ENCODE peak calls at places on chromosomes 3 and 15, in six cellular contexts. V is GM12891; D is T-helper 2 cell; E is HTR-8/SVneo; B is stimulated activated CD4-positive, alpha-beta T cell treated with anti-CD3 and anti-CD28 coated beads, TNF-alpha, amount 100 ng/mL, for 4 hours; A is left colon. I is an unnamed sample.

GRCh38 chr15:34154725-34155204 is 52.9 kb downstream of the PGBD4 start:
- DNase-seq in V (no peak), D (peak), E (no peak), B (no peak), A (no peak), I (no peak)

GRCh38 chr15:81317642-81318017 is 6.3 kb downstream of the STARD5 start:
- DNase-seq in V (no peak), D (no peak), E (no peak), B (no peak), A (no peak), I (no peak)

GRCh38 chr3:136193273-136194043 is 2.7 kb downstream of the MSL2 start:
- DNase-seq in V (no peak), D (peak), E (no peak), B (no peak), A (no peak), I (no peak)

GRCh38 chr3:151037746-151038145 is 47.7 kb upstream of the MED12L start:
- DNase-seq in V (no peak), D (no peak), E (peak), B (no peak), A (peak), I (no peak)

GRCh38 chr3:9467451-9467850 is 70.0 kb downstream of the SETD5 start:
- DNase-seq in V (no peak), D (peak), E (no peak), B (no peak), A (no peak), I (no peak)

GRCh38 chr3:29072626-29073025 is 208.2 kb upstream of the RBMS3 start:
- DNase-seq in V (no peak), D (no peak), E (no peak), B (no peak), A (no peak), I (no peak)

GRCh38 chr3:143608966-143609365 is 239.3 kb downstream of the SLC9A9 start:
- DNase-seq in V (no peak), D (no peak), E (no peak), B (no peak), A (no peak), I (no peak)

GRCh38 chr3:51862886-51863285 is 1.5 kb downstream of the IQCF2 start:
- DNase-seq in V (no peak), D (no peak), E (no peak), B (no peak), A (no peak), I (no peak)

GRCh38 chr3:132083583-132084372 is 49.0 kb upstream of the CPNE4 start:
- DNase-seq in V (no peak), D (no peak), E (no peak), B (no peak), A (no peak), I (no peak)

GRCh38 chr15:69082041-69082502 is 67.6 kb downstream of the NOX5 start:
- DNase-seq in V (no peak), D (no peak), E (no peak), B (no peak), A (no peak), I (no peak)

GRCh38 chr15:92454525-92455105 is 60.9 kb downstream of the ST8SIA2 start:
- DNase-seq in V (no peak), D (no peak), E (no peak), B (no peak), A (no peak), I (no peak)

GRCh38 chr3:70606018-70606417 is 293.6 kb upstream of the MDFIC2 start:
- DNase-seq in V (no peak), D (peak), E (no peak), B (no peak), A (no peak), I (no peak)

GRCh38 chr3:51705276-51706020 is 1.4 kb upstream of the GRM2 start:
- DNase-seq in V (no peak), D (no peak), E (no peak), B (no peak), A (no peak), I (peak)

GRCh38 chr3:87614998-87615397 is 338.6 kb upstream of the POU1F1 start:
- DNase-seq in V (no peak), D (no peak), E (no peak), B (no peak), A (no peak), I (no peak)

GRCh38 chr3:165837801-165838200 is 578 bp upstream of the BCHE start:
- DNase-seq in V (no peak), D (no peak), E (no peak), B (no peak), A (no peak), I (no peak)

GRCh38 chr3:103684956-103685355 is 1250.1 kb downstream of the ZPLD1 start:
- DNase-seq in V (no peak), D (no peak), E (no peak), B (no peak), A (no peak), I (no peak)

GRCh38 chr3:10964537-10965167 is 27.9 kb upstream of the SLC6A1 start:
- DNase-seq in V (no peak), D (peak), E (peak), B (no peak), A (peak), I (no peak)

GRCh38 chr3:130662407-130663028 is 84.1 kb downstream of the PIK3R4 start:
- DNase-seq in V (no peak), D (no peak), E (no peak), B (no peak), A (no peak), I (no peak)

GRCh38 chr3:70856414-70857162 is 544.1 kb upstream of the MDFIC2 start:
- DNase-seq in V (no peak), D (peak), E (peak), B (no peak), A (no peak), I (no peak)

GRCh38 chr15:50304856-50305255 is 39.3 kb upstream of the HDC start:
- DNase-seq in V (no peak), D (no peak), E (no peak), B (no peak), A (no peak), I (no peak)

GRCh38 chr3:170692720-170693119 is 106.8 kb upstream of the SLC7A14 start:
- DNase-seq in V (no peak), D (peak), E (no peak), B (no peak), A (no peak), I (no peak)

GRCh38 chr15:25242957-25243799 is 195.6 kb downstream of the UBE3A start:
- DNase-seq in V (no peak), D (no peak), E (no peak), B (no peak), A (no peak), I (peak)

GRCh38 chr3:121718205-121718846 is 31.2 kb downstream of the GOLGB1 start:
- DNase-seq in V (no peak), D (peak), E (no peak), B (no peak), A (no peak), I (no peak)

GRCh38 chr3:30612422-30613134 is 6.2 kb downstream of the TGFBR2 start:
- DNase-seq in V (no peak), D (peak), E (no peak), B (no peak), A (no peak), I (no peak)

GRCh38 chr15:91515188-91515754 is 338.2 kb upstream of the SLCO3A1 start:
- DNase-seq in V (no peak), D (no peak), E (no peak), B (no peak), A (no peak), I (no peak)

GRCh38 chr15:73988075-73988969 is 3.8 kb downstream of the STOML1 start:
- DNase-seq in V (no peak), D (no peak), E (no peak), B (no peak), A (no peak), I (no peak)

GRCh38 chr3:166531730-166532129 is 694.5 kb upstream of the BCHE start:
- DNase-seq in V (no peak), D (no peak), E (no peak), B (no peak), A (no peak), I (no peak)

GRCh38 chr15:63238796-63239195 is 38.6 kb upstream of the APH1B start:
- DNase-seq in V (peak), D (peak), E (peak), B (no peak), A (no peak), I (no peak)

GRCh38 chr3:30779686-30780287 is 114.7 kb downstream of the GADL1 start:
- DNase-seq in V (no peak), D (peak), E (no peak), B (no peak), A (peak), I (no peak)

GRCh38 chr15:56261854-56262509 is 18.3 kb upstream of the RFX7 start:
- DNase-seq in V (no peak), D (peak), E (no peak), B (no peak), A (peak), I (no peak)

GRCh38 chr15:56927816-56928215 is 9.4 kb downstream of the TCF12 start:
- DNase-seq in V (no peak), D (no peak), E (no peak), B (no peak), A (no peak), I (no peak)

I was measured in omental fat pad.